ENCODE peak calls at places on chromosomes 2 and 18, in ten cellular contexts. One of them, this sample, is unnamed.

GRCh38 chr2:123101434-123101833 is 923.7 kb upstream of the CNTNAP5 start:
- DNase-seq in hepatocyte: no peak
- DNase-seq in WERI-Rb-1: no peak
- DNase-seq in kidney: no peak
- DNase-seq in MM.1S: peak; percentile 18
- DNase-seq in prostate gland: no peak
- DNase-seq in left lung: no peak
- DNase-seq in brain microvascular endothelial cell: no peak
- DNase-seq in Panc1: no peak
- DNase-seq in upper lobe of right lung: no peak
- DNase-seq in this sample: no peak

GRCh38 chr2:86049529-86049928 is 56.2 kb downstream of the POLR1A start:
- DNase-seq in hepatocyte: no peak
- DNase-seq in WERI-Rb-1: no peak
- DNase-seq in kidney: no peak
- DNase-seq in MM.1S: no peak
- DNase-seq in prostate gland: no peak
- DNase-seq in left lung: no peak
- DNase-seq in brain microvascular endothelial cell: no peak
- DNase-seq in Panc1: no peak
- DNase-seq in upper lobe of right lung: no peak
- DNase-seq in this sample: no peak

GRCh38 chr2:45650851-45651414 is 542 bp upstream of the PRKCE start:
- DNase-seq in hepatocyte: peak; percentile 94
- DNase-seq in WERI-Rb-1: peak; percentile 86
- DNase-seq in kidney: peak; percentile 97
- DNase-seq in MM.1S: peak; percentile 96
- DNase-seq in prostate gland: peak; percentile 95
- DNase-seq in left lung: peak; percentile 94
- DNase-seq in brain microvascular endothelial cell: peak; percentile 95
- DNase-seq in Panc1: peak; percentile 79
- DNase-seq in upper lobe of right lung: peak; percentile 95
- DNase-seq in this sample: peak; percentile 93

GRCh38 chr2:6879011-6879410 is 1.4 kb downstream of the RSAD2 start:
- DNase-seq in hepatocyte: no peak
- DNase-seq in WERI-Rb-1: no peak
- DNase-seq in kidney: no peak
- DNase-seq in MM.1S: no peak
- DNase-seq in prostate gland: no peak
- DNase-seq in left lung: no peak
- DNase-seq in brain microvascular endothelial cell: no peak
- DNase-seq in Panc1: no peak
- DNase-seq in upper lobe of right lung: no peak
- DNase-seq in this sample: no peak

GRCh38 chr2:232525796-232526195 is at the start of gene CHRND:
- DNase-seq in hepatocyte: peak; percentile 55
- DNase-seq in WERI-Rb-1: peak; percentile 80
- DNase-seq in kidney: no peak
- DNase-seq in MM.1S: no peak
- DNase-seq in prostate gland: no peak
- DNase-seq in left lung: peak; percentile 54
- DNase-seq in brain microvascular endothelial cell: no peak
- DNase-seq in Panc1: no peak
- DNase-seq in upper lobe of right lung: no peak
- DNase-seq in this sample: no peak

GRCh38 chr18:44325903-44326650 is 354.6 kb upstream of the SETBP1 start:
- DNase-seq in hepatocyte: peak; percentile 79
- DNase-seq in WERI-Rb-1: peak; percentile 56
- DNase-seq in kidney: no peak
- DNase-seq in MM.1S: peak; percentile 63
- DNase-seq in prostate gland: peak; percentile 48
- DNase-seq in left lung: no peak
- DNase-seq in brain microvascular endothelial cell: peak; percentile 66
- DNase-seq in Panc1: no peak
- DNase-seq in upper lobe of right lung: no peak
- DNase-seq in this sample: no peak

GRCh38 chr18:3604626-3605408 is 154.8 kb downstream of the TGIF1 start:
- DNase-seq in hepatocyte: peak; percentile 68
- DNase-seq in WERI-Rb-1: no peak
- DNase-seq in kidney: no peak
- DNase-seq in MM.1S: peak; percentile 80
- DNase-seq in prostate gland: no peak
- DNase-seq in left lung: no peak
- DNase-seq in brain microvascular endothelial cell: peak; percentile 85
- DNase-seq in Panc1: peak; percentile 81
- DNase-seq in upper lobe of right lung: no peak
- DNase-seq in this sample: no peak

GRCh38 chr18:58512648-58513338 is 116.1 kb downstream of the ALPK2 start:
- DNase-seq in hepatocyte: no peak
- DNase-seq in WERI-Rb-1: no peak
- DNase-seq in kidney: no peak
- DNase-seq in MM.1S: no peak
- DNase-seq in prostate gland: no peak
- DNase-seq in left lung: no peak
- DNase-seq in brain microvascular endothelial cell: no peak
- DNase-seq in Panc1: no peak
- DNase-seq in upper lobe of right lung: no peak
- DNase-seq in this sample: no peak

GRCh38 chr2:221596192-221596591 is 24.1 kb upstream of the EPHA4 start:
- DNase-seq in hepatocyte: peak; percentile 31
- DNase-seq in WERI-Rb-1: no peak
- DNase-seq in kidney: no peak
- DNase-seq in MM.1S: no peak
- DNase-seq in prostate gland: no peak
- DNase-seq in left lung: no peak
- DNase-seq in brain microvascular endothelial cell: peak; percentile 70
- DNase-seq in Panc1: no peak
- DNase-seq in upper lobe of right lung: no peak
- DNase-seq in this sample: no peak

GRCh38 chr2:108536911-108537310 is 2.6 kb downstream of the LIMS1 start:
- DNase-seq in hepatocyte: no peak
- DNase-seq in WERI-Rb-1: no peak
- DNase-seq in kidney: no peak
- DNase-seq in MM.1S: no peak
- DNase-seq in prostate gland: no peak
- DNase-seq in left lung: no peak
- DNase-seq in brain microvascular endothelial cell: no peak
- DNase-seq in Panc1: no peak
- DNase-seq in upper lobe of right lung: no peak
- DNase-seq in this sample: no peak
- H3K4me3 ChIP-seq in hepatocyte: no peak overlapping the region
- H3K4me3 ChIP-seq in WERI-Rb-1: no peak overlapping the region
- H3K4me3 ChIP-seq in kidney: peak overlapping the region; percentile 72
- H3K4me3 ChIP-seq in MM.1S: no peak overlapping the region
- H3K4me3 ChIP-seq in prostate gland: no peak overlapping the region
- H3K4me3 ChIP-seq in left lung: no peak overlapping the region
- H3K4me3 ChIP-seq in brain microvascular endothelial cell: peak overlapping the region; percentile 80
- H3K4me3 ChIP-seq in Panc1: no peak overlapping the region
- H3K4me3 ChIP-seq in upper lobe of right lung: no peak overlapping the region
- H3K4me3 ChIP-seq in this sample: no peak overlapping the region

DNA sequence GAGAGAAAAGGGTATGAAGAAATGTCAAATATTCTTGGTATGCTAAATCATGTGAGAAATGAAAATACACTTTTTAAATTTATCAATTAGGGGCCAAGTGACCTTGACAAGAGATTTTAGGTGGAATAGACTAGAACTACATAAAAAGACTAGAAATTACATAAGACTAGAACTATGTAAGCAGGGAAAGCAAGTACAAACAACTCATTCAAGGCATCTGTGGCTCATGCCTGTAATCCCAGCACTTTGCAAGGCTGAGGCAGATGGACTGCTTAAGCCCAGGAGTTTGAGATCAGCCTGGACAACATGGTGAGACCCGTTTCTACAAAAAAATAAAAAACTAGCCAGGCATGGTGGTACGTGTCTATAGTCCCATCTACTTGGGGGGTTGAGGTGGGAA is 20.3 kb downstream of the SF3B1 start:
- DNase-seq in hepatocyte: no peak
- DNase-seq in WERI-Rb-1: no peak
- DNase-seq in kidney: no peak
- DNase-seq in MM.1S: no peak
- DNase-seq in prostate gland: no peak
- DNase-seq in left lung: no peak
- DNase-seq in brain microvascular endothelial cell: no peak
- DNase-seq in Panc1: no peak
- DNase-seq in upper lobe of right lung: no peak
- DNase-seq in this sample: no peak
- H3K36me3 ChIP-seq in hepatocyte: peaks cover 3% of the 10 kb centered on the region
- H3K36me3 ChIP-seq in WERI-Rb-1: peaks cover 94% of the 10 kb centered on the region
- H3K36me3 ChIP-seq in kidney: peaks cover 35% of the 10 kb centered on the region
- H3K36me3 ChIP-seq in MM.1S: peaks cover 41% of the 10 kb centered on the region
- H3K36me3 ChIP-seq in prostate gland: peaks cover 9% of the 10 kb centered on the region
- H3K36me3 ChIP-seq in left lung: no peaks in the 10 kb centered on the region
- H3K36me3 ChIP-seq in brain microvascular endothelial cell: peaks cover 59% of the 10 kb centered on the region
- H3K36me3 ChIP-seq in Panc1: peaks cover 39% of the 10 kb centered on the region
- H3K36me3 ChIP-seq in upper lobe of right lung: peaks cover 97% of the 10 kb centered on the region
- H3K36me3 ChIP-seq in this sample: peaks cover 16% of the 10 kb centered on the region

GRCh38 chr2:190947711-190948251 is 66.2 kb downstream of the STAT1 start:
- DNase-seq in hepatocyte: peak; percentile 51
- DNase-seq in WERI-Rb-1: no peak
- DNase-seq in kidney: no peak
- DNase-seq in MM.1S: peak; percentile 23
- DNase-seq in prostate gland: no peak
- DNase-seq in left lung: no peak
- DNase-seq in brain microvascular endothelial cell: peak; percentile 62
- DNase-seq in Panc1: no peak
- DNase-seq in upper lobe of right lung: no peak
- DNase-seq in this sample: peak; percentile 56
- TF ChIP-seq CTCF in hepatocyte: peak; percentile 25
- TF ChIP-seq CTCF in WERI-Rb-1: no peak
- TF ChIP-seq CTCF in kidney: no peak
- TF ChIP-seq CTCF in MM.1S: no peak
- TF ChIP-seq CTCF in prostate gland: no peak
- TF ChIP-seq CTCF in left lung: no peak
- TF ChIP-seq CTCF in brain microvascular endothelial cell: peak; percentile 38
- TF ChIP-seq CTCF in Panc1: no peak
- TF ChIP-seq CTCF in upper lobe of right lung: peak; percentile 16
- TF ChIP-seq CTCF in this sample: peak; percentile 23

GRCh38 chr2:42788882-42789281 is 3.5 kb downstream of the HAAO start:
- DNase-seq in hepatocyte: no peak
- DNase-seq in WERI-Rb-1: no peak
- DNase-seq in kidney: no peak
- DNase-seq in MM.1S: no peak
- DNase-seq in prostate gland: no peak
- DNase-seq in left lung: no peak
- DNase-seq in brain microvascular endothelial cell: no peak
- DNase-seq in Panc1: no peak
- DNase-seq in upper lobe of right lung: no peak
- DNase-seq in this sample: no peak

GRCh38 chr2:42787424-42787787 is 5.0 kb downstream of the HAAO start:
- DNase-seq in hepatocyte: peak; percentile 3
- DNase-seq in WERI-Rb-1: no peak
- DNase-seq in kidney: no peak
- DNase-seq in MM.1S: no peak
- DNase-seq in prostate gland: no peak
- DNase-seq in left lung: no peak
- DNase-seq in brain microvascular endothelial cell: no peak
- DNase-seq in Panc1: no peak
- DNase-seq in upper lobe of right lung: no peak
- DNase-seq in this sample: no peak

GRCh38 chr2:42787788-42788477 is 4.5 kb downstream of the HAAO start:
- DNase-seq in hepatocyte: peak; percentile 8
- DNase-seq in WERI-Rb-1: no peak
- DNase-seq in kidney: no peak
- DNase-seq in MM.1S: no peak
- DNase-seq in prostate gland: no peak
- DNase-seq in left lung: no peak
- DNase-seq in brain microvascular endothelial cell: no peak
- DNase-seq in Panc1: no peak
- DNase-seq in upper lobe of right lung: no peak
- DNase-seq in this sample: no peak

GRCh38 chr2:42788478-42788793 is 3.9 kb downstream of the HAAO start:
- DNase-seq in hepatocyte: no peak
- DNase-seq in WERI-Rb-1: no peak
- DNase-seq in kidney: no peak
- DNase-seq in MM.1S: no peak
- DNase-seq in prostate gland: no peak
- DNase-seq in left lung: no peak
- DNase-seq in brain microvascular endothelial cell: no peak
- DNase-seq in Panc1: no peak
- DNase-seq in upper lobe of right lung: no peak
- DNase-seq in this sample: no peak

DNA sequence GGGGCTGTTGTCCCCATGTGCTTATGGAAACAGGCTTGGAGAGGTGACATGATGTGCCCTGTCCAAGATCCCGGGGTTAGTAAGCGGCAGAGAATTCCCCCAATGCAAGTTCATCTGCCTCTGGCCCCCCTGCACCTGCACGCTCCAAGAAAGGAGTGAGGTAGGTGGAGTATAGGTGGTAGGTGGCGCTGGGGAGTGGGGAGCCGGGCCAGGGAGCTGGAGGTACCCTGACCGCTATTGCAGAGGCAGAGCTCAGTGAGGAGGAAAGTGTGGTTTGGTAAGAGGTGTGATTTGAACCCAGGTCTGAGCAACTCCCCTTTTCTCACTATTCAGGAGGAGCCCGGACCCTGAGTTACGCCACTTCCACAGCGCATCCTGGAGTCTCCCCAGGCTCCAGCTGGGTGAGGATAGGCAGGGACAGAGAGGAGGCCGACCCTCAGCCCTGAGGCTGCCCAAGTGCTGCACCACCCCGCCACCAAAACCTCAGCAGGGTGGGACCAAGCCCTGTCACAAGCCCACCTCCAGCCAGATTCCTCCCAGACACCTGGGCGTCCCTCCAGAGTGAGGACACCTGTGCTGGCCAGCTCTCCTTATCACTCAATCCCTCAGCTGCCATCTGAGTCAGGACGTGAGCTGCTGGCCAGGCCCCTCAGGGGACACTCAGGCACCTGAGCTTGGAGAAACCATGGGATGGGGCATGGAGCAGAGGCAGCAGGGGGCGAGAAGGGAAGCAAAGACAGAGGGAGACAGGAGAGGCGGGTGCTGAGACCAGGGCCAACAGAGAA is 5.6 kb downstream of the HAAO start:
- DNase-seq in hepatocyte: no peak
- DNase-seq in WERI-Rb-1: no peak
- DNase-seq in kidney: no peak
- DNase-seq in MM.1S: no peak
- DNase-seq in prostate gland: no peak
- DNase-seq in left lung: no peak
- DNase-seq in brain microvascular endothelial cell: no peak
- DNase-seq in Panc1: no peak
- DNase-seq in upper lobe of right lung: no peak
- DNase-seq in this sample: no peak
- H3K4me3 ChIP-seq in hepatocyte: no peak overlapping the region
- H3K4me3 ChIP-seq in WERI-Rb-1: no peak overlapping the region
- H3K4me3 ChIP-seq in kidney: no peak overlapping the region
- H3K4me3 ChIP-seq in MM.1S: no peak overlapping the region
- H3K4me3 ChIP-seq in prostate gland: no peak overlapping the region
- H3K4me3 ChIP-seq in left lung: no peak overlapping the region
- H3K4me3 ChIP-seq in brain microvascular endothelial cell: no peak overlapping the region
- H3K4me3 ChIP-seq in Panc1: no peak overlapping the region
- H3K4me3 ChIP-seq in upper lobe of right lung: no peak overlapping the region
- H3K4me3 ChIP-seq in this sample: no peak overlapping the region

GRCh38 chr2:160279813-160280465 is 79.9 kb upstream of the ITGB6 start:
- DNase-seq in hepatocyte: no peak
- DNase-seq in WERI-Rb-1: no peak
- DNase-seq in kidney: no peak
- DNase-seq in MM.1S: no peak
- DNase-seq in prostate gland: no peak
- DNase-seq in left lung: no peak
- DNase-seq in brain microvascular endothelial cell: peak; percentile 28
- DNase-seq in Panc1: no peak
- DNase-seq in upper lobe of right lung: no peak
- DNase-seq in this sample: no peak
- H3K36me3 ChIP-seq in hepatocyte: peaks cover 13% of the 10 kb centered on the region
- H3K36me3 ChIP-seq in WERI-Rb-1: no peaks in the 10 kb centered on the region
- H3K36me3 ChIP-seq in kidney: peaks cover 21% of the 10 kb centered on the region
- H3K36me3 ChIP-seq in MM.1S: no peaks in the 10 kb centered on the region
- H3K36me3 ChIP-seq in prostate gland: no peaks in the 10 kb centered on the region
- H3K36me3 ChIP-seq in left lung: no peaks in the 10 kb centered on the region
- H3K36me3 ChIP-seq in brain microvascular endothelial cell: peaks cover 57% of the 10 kb centered on the region
- H3K36me3 ChIP-seq in Panc1: peaks cover 15% of the 10 kb centered on the region
- H3K36me3 ChIP-seq in upper lobe of right lung: peaks cover 91% of the 10 kb centered on the region
- H3K36me3 ChIP-seq in this sample: no peaks in the 10 kb centered on the region